ENCODE peak calls at places on chromosomes 1 and 21, in five cellular contexts. A is left ventricle myocardium inferior, M is heart right ventricle, X is ovary, L is transverse colon. Z is an unnamed sample. For H3K4me1, the result is how much of the 10 kb centered on the place peaks cover.

GRCh38 chr1:232950919-232951579 is 638 bp downstream of the NTPCR start:
- DNase-seq in A (no peak), M (no peak), X (no peak), L (peak), Z (no peak)

GRCh38 chr1:110390096-110390495 is 730 bp downstream of the SLC16A4 start:
- DNase-seq in A (peak), M (peak), X (peak), L (peak), Z (no peak)

GRCh38 chr1:225486856-225487255 is 59.0 kb upstream of the LBR start:
- DNase-seq in A (no peak), M (no peak), X (no peak), L (no peak), Z (no peak)

GRCh38 chr1:207010726-207011125 is 21.8 kb downstream of the C1orf116 start:
- DNase-seq in A (no peak), M (no peak), X (no peak), L (no peak), Z (no peak)

GRCh38 chr1:80776286-80776685 is 1024.4 kb upstream of the ADGRL2 start:
- DNase-seq in A (no peak), M (no peak), X (no peak), L (no peak), Z (no peak)

GRCh38 chr1:93779540-93780121 is 98.0 kb upstream of the BCAR3 start:
- DNase-seq in A (no peak), M (no peak), X (no peak), L (no peak), Z (no peak)

GRCh38 chr1:22507582-22507981 is 55.7 kb upstream of the EPHA8 start:
- DNase-seq in A (no peak), M (no peak), X (no peak), L (no peak), Z (no peak)

GRCh38 chr1:35449334-35450008 is 107.7 kb downstream of the KIAA0319L start:
- DNase-seq in A (no peak), M (no peak), X (no peak), L (no peak), Z (no peak)

GRCh38 chr1:203099121-203099520 is 13.3 kb upstream of the MYOG start:
- DNase-seq in A (no peak), M (no peak), X (no peak), L (no peak), Z (no peak)
- H3K4me1 ChIP-seq in A (under half), M (under half), X (under half), L (under half), Z (under half)

DNA sequence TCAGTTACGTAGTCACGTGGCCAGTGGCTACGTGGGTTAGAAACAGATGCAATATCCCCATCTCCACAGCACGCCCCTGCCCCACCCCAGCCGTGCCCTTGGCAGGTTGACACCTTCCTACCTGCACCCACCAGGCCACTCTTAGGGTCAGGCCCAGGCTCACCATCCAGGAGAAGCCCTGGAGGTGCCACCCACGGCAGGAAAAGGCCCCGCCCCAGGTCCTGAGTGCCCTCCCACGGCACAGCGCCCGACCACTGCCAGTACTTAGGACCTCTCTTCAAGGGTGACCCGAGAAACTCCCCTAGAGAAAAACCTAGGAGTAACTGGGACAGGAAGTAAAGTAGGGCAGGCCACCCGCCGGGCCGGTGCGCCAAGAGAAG is 1.5 kb downstream of the C1orf35 start:
- DNase-seq in A (no peak), M (no peak), X (no peak), L (no peak), Z (no peak)
- H3K4me3 ChIP-seq in A (peak), M (peak), X (peak), L (peak), Z (peak)

GRCh38 chr1:178502330-178502714 is 5.6 kb upstream of the CLEC20A start:
- DNase-seq in A (no peak), M (no peak), X (no peak), L (no peak), Z (no peak)

GRCh38 chr1:178501705-178502329 is 5.1 kb upstream of the CLEC20A start:
- DNase-seq in A (peak), M (peak), X (peak), L (peak), Z (no peak)

GRCh38 chr1:178498896-178499675 is 2.3 kb upstream of the CLEC20A start:
- DNase-seq in A (no peak), M (no peak), X (no peak), L (no peak), Z (no peak)

GRCh38 chr1:178500936-178501554 is 4.3 kb upstream of the CLEC20A start:
- DNase-seq in A (no peak), M (no peak), X (no peak), L (no peak), Z (no peak)

DNA sequence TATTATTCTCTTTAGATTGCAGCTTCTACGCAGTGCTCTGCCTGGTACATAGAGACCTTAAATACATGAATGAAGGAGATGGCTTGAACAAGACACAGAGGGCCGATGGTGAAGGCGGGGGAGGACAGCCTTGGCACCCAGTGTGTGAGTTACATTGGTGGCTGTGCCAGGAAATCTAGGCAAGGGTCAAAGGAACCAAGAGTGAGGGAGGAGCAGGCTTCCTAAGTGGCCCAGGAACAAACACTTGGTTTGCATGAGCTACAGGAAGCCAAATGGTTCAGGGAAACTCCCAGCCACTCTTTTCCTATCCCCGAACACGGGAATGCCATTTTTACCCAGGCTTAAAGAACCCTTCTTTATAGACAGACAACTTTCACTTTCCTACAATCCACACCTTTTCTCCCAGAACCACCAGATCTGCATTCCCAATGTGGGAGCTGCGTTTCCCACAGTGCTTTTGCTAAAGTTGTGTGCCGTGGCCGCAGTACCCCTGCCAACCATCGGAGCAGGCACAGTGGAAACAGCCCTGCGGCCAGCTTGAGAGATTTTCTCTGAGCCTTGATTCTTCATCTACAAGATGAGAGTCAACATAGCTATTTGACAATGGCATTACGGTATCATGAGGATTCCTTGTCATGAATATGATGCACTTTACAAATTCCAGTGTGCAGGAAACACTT is 3.5 kb upstream of the CLEC20A start:
- DNase-seq in A (no peak), M (no peak), X (no peak), L (no peak), Z (no peak)
- TF ChIP-seq CTCF in A (no peak), M (no peak), X (no peak), L (no peak), Z (peak)

DNA sequence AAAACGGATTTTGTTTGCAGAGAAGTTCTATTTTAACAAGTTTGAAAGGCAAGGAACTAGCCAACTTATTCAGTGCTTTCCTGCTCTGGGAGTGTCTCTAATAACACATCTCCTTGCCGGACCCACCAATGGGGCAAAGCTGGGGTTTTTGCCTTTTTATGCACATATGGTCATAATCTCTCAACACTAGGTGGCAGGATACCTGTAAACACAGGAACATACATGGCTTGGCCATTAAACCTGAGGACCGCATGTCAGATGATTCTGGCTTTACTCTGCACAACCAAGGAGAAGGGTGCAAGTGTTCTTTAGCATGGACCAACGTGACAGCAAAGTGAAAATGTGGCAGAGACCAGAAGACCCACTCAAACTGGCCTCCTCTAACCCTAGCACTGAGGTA is 4.9 kb downstream of the TMEM9 start:
- DNase-seq in A (no peak), M (no peak), X (no peak), L (no peak), Z (no peak)
- H3K4me1 ChIP-seq in A (under half), M (under half), X (under half), L (under half), Z (under half)

DNA sequence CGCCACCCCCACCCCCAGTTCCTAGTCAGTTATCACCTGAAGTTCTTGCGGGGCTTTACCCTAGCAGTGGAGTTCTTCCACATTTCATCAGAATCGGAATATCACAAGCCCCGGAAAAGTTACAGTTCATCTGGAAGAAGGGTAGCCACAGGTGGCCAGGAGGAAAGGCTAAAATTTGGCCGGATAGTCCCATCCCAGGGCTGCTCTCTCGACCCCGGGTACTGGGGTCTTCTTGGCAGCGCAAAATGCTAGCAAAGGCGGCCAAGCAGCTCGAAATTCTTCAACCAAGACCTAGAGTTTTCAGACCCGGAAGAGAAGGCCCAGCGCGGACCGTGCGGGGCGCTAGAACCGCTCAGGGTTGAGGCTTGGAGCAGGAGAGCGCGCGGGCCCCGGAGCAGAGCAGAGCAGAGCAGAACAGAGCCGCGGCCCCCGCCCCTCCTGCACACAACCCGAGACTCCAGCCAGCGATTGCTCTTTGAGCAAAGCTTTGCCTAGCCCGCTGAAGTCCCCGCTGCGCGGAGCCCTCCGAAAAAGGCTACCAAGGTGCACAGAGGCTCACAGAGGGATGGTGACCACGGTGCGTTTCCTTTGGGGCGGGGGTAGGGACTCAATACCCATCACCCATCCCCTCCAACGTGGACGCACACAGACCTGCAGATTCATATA is 8.1 kb downstream of the HLX start:
- DNase-seq in A (no peak), M (no peak), X (no peak), L (no peak), Z (no peak)
- H3K4me3 ChIP-seq in A (peak), M (no peak), X (peak), L (no peak), Z (peak)

DNA sequence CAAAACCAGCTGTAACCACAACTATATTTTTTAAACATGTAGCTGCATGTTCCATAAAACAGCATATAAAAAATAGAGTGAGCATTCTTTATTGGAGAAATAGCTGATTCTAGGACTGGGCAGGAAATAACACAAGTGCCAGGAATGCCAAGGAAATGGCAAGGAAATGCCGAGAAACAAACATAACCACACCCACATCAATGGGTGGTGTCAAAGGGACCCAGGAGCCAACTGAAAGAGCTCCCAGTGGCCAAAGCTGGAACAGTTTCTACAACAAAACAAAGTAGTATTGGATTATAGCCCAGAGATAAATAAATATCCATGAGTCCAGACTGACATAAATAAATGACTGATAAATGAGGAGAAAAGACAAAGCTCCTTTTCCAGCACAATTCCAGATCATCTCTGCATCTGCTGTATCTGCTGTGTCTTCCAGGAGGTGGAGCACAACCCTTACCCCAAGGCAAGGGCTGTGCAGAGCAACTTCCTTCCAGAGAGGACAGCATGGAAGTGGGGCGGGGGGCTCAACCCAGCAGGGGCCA is 28.1 kb downstream of the ADARB1 start:
- DNase-seq in A (no peak), M (no peak), X (no peak), L (peak), Z (no peak)
- TF ChIP-seq CTCF in A (peak), M (peak), X (no peak), L (peak), Z (peak)

GRCh38 chr1:198494139-198494538 is 46.3 kb downstream of the ATP6V1G3 start:
- DNase-seq in A (no peak), M (no peak), X (no peak), L (no peak), Z (no peak)
- H3K4me1 ChIP-seq in A (under half), M (under half), X (under half), L (under half), Z (under half)

GRCh38 chr1:198764748-198765147 is 125.9 kb downstream of the PTPRC start:
- DNase-seq in A (no peak), M (no peak), X (no peak), L (no peak), Z (no peak)
- H3K4me3 ChIP-seq in A (no peak), M (no peak), X (no peak), L (no peak), Z (no peak)

GRCh38 chr21:14550200-14550599 is 4.1 kb upstream of the SAMSN1 start:
- DNase-seq in A (no peak), M (no peak), X (no peak), L (no peak), Z (no peak)
- TF ChIP-seq CTCF in A (no peak), M (no peak), X (no peak), L (no peak), Z (no peak)

Z was measured in thoracic aorta.